ENCODE peak calls at places on chromosomes 5 and 9, in six cellular contexts. V is body of pancreas; F is CD4-positive, alpha-beta memory T cell; L is HCT116; I is GM23248; H is pancreas. J is an unnamed sample.

GRCh38 chr5:31113666-31114065 is 79.8 kb upstream of the CDH6 start:
- DNase-seq in V (no peak), F (no peak), L (no peak), I (no peak), H (no peak), J (no peak)

GRCh38 chr5:5598547-5599113 is 176.2 kb downstream of the ICE1 start:
- DNase-seq in V (no peak), F (no peak), L (peak; percentile 82), I (no peak), H (no peak), J (no peak)

GRCh38 chr5:111069839-111070238 is 1.7 kb upstream of the TSLP start:
- DNase-seq in V (no peak), F (no peak), L (no peak), I (peak; percentile 70), H (no peak), J (no peak)

GRCh38 chr5:32551865-32552264 is 33.5 kb upstream of the SUB1 start:
- DNase-seq in V (no peak), F (no peak), L (no peak), I (no peak), H (no peak), J (no peak)

GRCh38 chr5:2006971-2007291 is 124.2 kb upstream of the IRX4 start:
- DNase-seq in V (no peak), F (no peak), L (no peak), I (no peak), H (no peak), J (no peak)

GRCh38 chr5:173278172-173278571 is 43.2 kb upstream of the NKX2-5 start:
- DNase-seq in V (no peak), F (no peak), L (no peak), I (no peak), H (no peak), J (no peak)

GRCh38 chr5:158976035-158976434 is 123.7 kb downstream of the EBF1 start:
- DNase-seq in V (no peak), F (no peak), L (no peak), I (peak; percentile 86), H (no peak), J (no peak)

GRCh38 chr5:141186897-141187512 is at the start of gene PCDHB9:
- DNase-seq in V (peak; percentile 36), F (peak; percentile 15), L (peak; percentile 6), I (peak; percentile 77), H (no peak), J (peak; percentile 9)

GRCh38 chr5:96288845-96289185 is 144.2 kb downstream of the PCSK1 start:
- DNase-seq in V (no peak), F (no peak), L (no peak), I (peak; percentile 65), H (no peak), J (no peak)

DNA sequence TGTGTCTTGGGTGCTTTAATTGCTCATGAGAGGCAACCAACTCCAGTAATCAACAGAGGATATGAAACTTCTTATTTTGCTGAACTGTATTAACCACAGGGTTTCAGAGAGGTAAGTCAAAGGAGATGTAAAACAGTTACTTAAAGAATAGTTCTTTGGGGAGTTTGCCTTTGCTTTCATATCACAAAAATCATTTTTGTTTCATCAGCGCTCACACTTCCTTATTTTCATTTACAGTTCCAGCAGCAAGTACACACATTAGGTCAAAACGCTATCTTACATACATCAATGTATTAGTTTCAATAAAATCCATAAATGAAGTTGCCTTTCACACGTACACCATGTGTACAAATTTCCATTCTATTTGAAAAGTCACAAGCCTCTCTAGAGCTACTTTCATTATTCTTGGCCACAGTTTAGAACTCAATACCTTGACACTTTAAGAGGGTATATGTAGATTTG is 50.1 kb downstream of the ST8SIA4 start:
- DNase-seq in V (no peak), F (no peak), L (no peak), I (no peak), H (no peak), J (peak; percentile 83)
- H3K4me1 ChIP-seq in V (no peaks in the 10 kb centered on the region), F (peaks cover 51% of the 10 kb centered on the region), L (no peaks in the 10 kb centered on the region), I (no peaks in the 10 kb centered on the region), H (no peaks in the 10 kb centered on the region), J (peaks cover 45% of the 10 kb centered on the region)

DNA sequence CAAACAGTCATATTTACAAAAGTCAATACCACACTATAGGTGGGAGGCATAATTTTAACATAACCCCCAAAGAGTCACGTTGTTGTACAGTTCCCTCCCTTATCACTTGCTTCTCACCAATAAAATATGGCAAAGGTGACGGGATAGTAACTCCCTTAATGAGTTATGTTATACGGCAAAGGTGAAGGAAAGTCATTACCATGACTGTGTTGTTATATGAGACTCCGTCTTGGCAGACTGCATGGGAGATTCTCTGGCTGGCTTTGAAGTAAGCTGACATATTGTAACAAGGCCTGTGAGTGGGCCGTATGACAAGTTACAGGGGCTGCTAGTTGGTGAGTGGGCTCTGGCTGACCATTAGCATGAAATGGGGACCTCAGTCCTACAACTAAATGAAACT is 366.4 kb upstream of the FTMT start:
- DNase-seq in V (no peak), F (no peak), L (no peak), I (no peak), H (no peak), J (no peak)
- H3K27me3 ChIP-seq in V (no peaks in the 10 kb centered on the region), F (no peaks in the 10 kb centered on the region), L (no peaks in the 10 kb centered on the region), I (no peaks in the 10 kb centered on the region), H (no peaks in the 10 kb centered on the region), J (no peaks in the 10 kb centered on the region)

GRCh38 chr9:95088421-95089161 is 228.9 kb downstream of the FANCC start:
- DNase-seq in V (peak; percentile 15), F (no peak), L (no peak), I (no peak), H (peak; percentile 45), J (no peak)

GRCh38 chr9:95090871-95091573 is 226.5 kb downstream of the FANCC start:
- DNase-seq in V (peak; percentile 21), F (no peak), L (no peak), I (no peak), H (peak; percentile 48), J (no peak)

GRCh38 chr9:95087659-95088242 is 229.8 kb downstream of the FANCC start:
- DNase-seq in V (peak; percentile 62), F (no peak), L (no peak), I (peak; percentile 33), H (peak; percentile 78), J (peak; percentile 14)

GRCh38 chr9:95089916-95090791 is 227.4 kb downstream of the FANCC start:
- DNase-seq in V (peak; percentile 39), F (no peak), L (no peak), I (peak; percentile 34), H (peak; percentile 67), J (no peak)

DNA sequence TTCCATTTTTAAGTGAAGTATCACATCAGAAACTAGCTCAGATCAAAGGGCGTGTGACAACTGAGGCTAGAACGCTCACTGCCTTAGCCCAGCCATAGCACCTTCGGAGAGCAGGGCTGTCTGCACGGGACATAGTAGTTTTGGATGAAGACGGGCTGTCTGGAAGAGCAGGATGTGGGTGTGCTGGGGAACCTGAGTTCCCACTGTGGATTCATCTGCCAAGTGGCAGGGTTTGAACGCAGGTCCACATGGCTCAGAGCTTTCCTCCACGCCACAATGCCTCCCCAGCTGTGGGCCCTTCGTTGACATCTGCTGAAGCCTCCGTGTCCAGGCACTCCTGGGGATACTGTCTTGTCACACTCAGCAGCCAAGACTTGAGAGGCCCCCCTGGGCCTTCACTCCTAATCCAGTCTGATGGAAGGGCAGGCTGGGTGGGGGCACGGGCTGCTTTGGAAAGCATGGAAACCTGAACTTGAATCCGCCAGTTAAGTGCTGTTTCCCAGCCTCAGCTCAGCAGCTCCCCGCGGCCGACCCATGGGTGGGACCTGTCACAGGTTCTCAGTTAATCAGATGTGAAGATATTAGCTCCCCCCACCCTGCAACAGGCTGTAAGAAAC is 228.1 kb downstream of the FANCC start:
- DNase-seq in V (peak; percentile 15), F (no peak), L (no peak), I (no peak), H (no peak), J (no peak)
- H3K4me1 ChIP-seq in V (peaks cover 77% of the 10 kb centered on the region), F (no peaks in the 10 kb centered on the region), L (peaks cover 34% of the 10 kb centered on the region), I (peaks cover 45% of the 10 kb centered on the region), H (peaks cover 32% of the 10 kb centered on the region), J (no peaks in the 10 kb centered on the region)

GRCh38 chr9:33189331-33189731 is 22.2 kb upstream of the B4GALT1 start:
- DNase-seq in V (no peak), F (no peak), L (no peak), I (peak; percentile 9), H (no peak), J (no peak)
- H3K27me3 ChIP-seq in V (no peaks in the 10 kb centered on the region), F (no peaks in the 10 kb centered on the region), L (no peaks in the 10 kb centered on the region), I (no peaks in the 10 kb centered on the region), H (no peaks in the 10 kb centered on the region), J (no peaks in the 10 kb centered on the region)

GRCh38 chr9:715743-716400 is 125.6 kb upstream of the DMRT1 start:
- DNase-seq in V (no peak), F (no peak), L (no peak), I (peak; percentile 69), H (no peak), J (no peak)
- H3K4me1 ChIP-seq in V (peaks cover 72% of the 10 kb centered on the region), F (no peaks in the 10 kb centered on the region), L (no peaks in the 10 kb centered on the region), I (peaks cover 28% of the 10 kb centered on the region), H (peaks cover 35% of the 10 kb centered on the region), J (no peaks in the 10 kb centered on the region)

DNA sequence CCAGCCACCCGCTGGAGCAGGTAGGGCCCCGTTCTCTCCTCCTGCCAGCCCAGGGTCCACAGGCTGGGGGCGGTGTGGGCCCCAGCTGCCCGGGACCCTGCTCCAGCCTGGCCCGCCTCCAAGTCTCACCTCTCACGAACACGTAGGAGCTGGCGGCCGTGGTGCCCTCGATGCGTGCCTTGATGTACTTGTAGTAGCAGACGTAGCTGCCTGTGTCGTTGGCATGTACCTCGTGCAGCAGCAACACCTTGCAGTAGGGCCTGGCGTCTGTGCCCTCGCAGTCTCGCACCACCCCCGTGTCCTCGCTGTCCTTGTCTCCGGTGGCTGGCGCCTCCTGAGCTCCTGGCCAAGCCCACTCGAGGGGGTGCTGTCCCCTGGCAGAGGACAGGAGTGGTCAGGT is 19.0 kb downstream of the FLT4 start:
- DNase-seq in V (no peak), F (no peak), L (no peak), I (no peak), H (peak; percentile 11), J (no peak)
- H3K27me3 ChIP-seq in V (no peaks in the 10 kb centered on the region), F (no peaks in the 10 kb centered on the region), L (no peaks in the 10 kb centered on the region), I (no peaks in the 10 kb centered on the region), H (no peaks in the 10 kb centered on the region), J (no peaks in the 10 kb centered on the region)

DNA sequence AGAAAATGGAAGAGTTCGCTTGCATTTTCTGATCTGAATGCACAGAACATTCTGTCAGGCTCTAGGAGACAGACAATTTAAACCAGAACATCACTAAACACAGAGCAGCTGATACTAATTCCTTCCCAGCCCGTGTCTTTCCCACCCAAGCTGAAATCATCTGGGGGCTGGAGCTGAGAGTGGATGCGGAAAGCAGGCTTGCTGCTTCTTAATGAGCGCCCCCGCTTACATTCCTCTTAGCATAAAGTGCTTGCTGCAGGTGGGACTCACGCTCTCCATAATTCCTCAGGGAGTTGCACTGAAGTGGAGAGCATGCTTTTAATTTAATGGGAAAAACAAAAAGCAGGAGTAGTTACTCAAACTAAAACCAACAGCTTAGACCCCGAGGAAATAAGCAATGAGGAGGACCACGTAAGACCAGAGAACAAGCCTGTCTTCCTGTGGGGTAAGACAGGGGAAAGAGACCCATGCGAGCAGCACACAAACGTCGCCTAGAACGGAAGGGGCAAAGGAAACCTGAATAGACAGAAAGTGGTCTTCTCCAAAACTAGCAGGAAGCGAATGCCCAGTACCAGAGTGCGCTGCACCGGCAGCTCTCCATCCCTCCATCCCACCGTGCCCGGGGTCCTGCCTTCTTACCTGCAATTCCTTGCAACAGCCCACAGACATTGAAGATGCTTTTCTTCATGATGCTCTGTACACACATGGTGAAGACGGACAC is 139.3 kb downstream of the LHFPL2 start:
- DNase-seq in V (no peak), F (peak; percentile 6), L (no peak), I (no peak), H (no peak), J (no peak)
- H3K4me1 ChIP-seq in V (peaks cover 52% of the 10 kb centered on the region), F (peaks cover 9% of the 10 kb centered on the region), L (peaks cover 20% of the 10 kb centered on the region), I (peaks cover 56% of the 10 kb centered on the region), H (peaks cover 32% of the 10 kb centered on the region), J (peaks cover 16% of the 10 kb centered on the region)